ENCODE peak calls at places on chromosomes 3 and 15, in six cellular contexts. Y is stimulated activated effector memory CD8-positive, alpha-beta T cell treated with anti-CD3 and anti-CD28 coated beads, Interleukin-12 subunit alpha, Interleukin-12 subunit beta, amount 100 ng/mL, for 72 hours; A is A172; C is WERI-Rb-1; L is erythroblast; H is COR-L47. G is an unnamed sample.

GRCh38 chr3:154242766-154243165 is 81.5 kb downstream of the DHX36 start:
- DNase-seq in Y (no peak), A (no peak), C (no peak), L (no peak), H (no peak), G (no peak)

GRCh38 chr15:71334874-71335273 is 219.6 kb downstream of the THSD4 start:
- DNase-seq in Y (no peak), A (no peak), C (peak; percentile 35), L (no peak), H (no peak), G (no peak)

GRCh38 chr15:99279783-99280307 is 28.6 kb downstream of the LRRC28 start:
- DNase-seq in Y (no peak), A (no peak), C (no peak), L (no peak), H (no peak), G (no peak)

GRCh38 chr15:76172782-76173181 is 113.0 kb downstream of the TMEM266 start:
- DNase-seq in Y (no peak), A (no peak), C (peak; percentile 58), L (no peak), H (no peak), G (peak; percentile 67)

GRCh38 chr3:134250717-134251220 is at the start of gene RYK:
- DNase-seq in Y (peak; percentile 72), A (peak; percentile 60), C (peak; percentile 82), L (peak; percentile 84), H (peak; percentile 86), G (peak; percentile 97)

GRCh38 chr15:57752840-57753239 is 46.3 kb downstream of the POLR2M start:
- DNase-seq in Y (no peak), A (no peak), C (no peak), L (no peak), H (no peak), G (no peak)

GRCh38 chr3:146421814-146422748 is 47.3 kb downstream of the PLSCR2 start:
- DNase-seq in Y (no peak), A (peak; percentile 36), C (no peak), L (no peak), H (no peak), G (no peak)

GRCh38 chr3:171878441-171879225 is 35.5 kb downstream of the TMEM212 start:
- DNase-seq in Y (no peak), A (no peak), C (peak; percentile 58), L (no peak), H (no peak), G (no peak)

GRCh38 chr3:169822091-169822490 is 9.4 kb upstream of the LRRC34 start:
- DNase-seq in Y (no peak), A (no peak), C (no peak), L (no peak), H (no peak), G (no peak)

GRCh38 chr15:96699871-96700401 is 369.4 kb downstream of the NR2F2 start:
- DNase-seq in Y (no peak), A (no peak), C (no peak), L (no peak), H (peak; percentile 31), G (no peak)

GRCh38 chr15:80072285-80072684 is 12.8 kb downstream of the ZFAND6 start:
- DNase-seq in Y (no peak), A (peak; percentile 87), C (peak; percentile 26), L (peak; percentile 89), H (peak; percentile 80), G (peak; percentile 56)

GRCh38 chr3:182124187-182124586 is 412.5 kb downstream of the SOX2 start:
- DNase-seq in Y (no peak), A (no peak), C (no peak), L (no peak), H (no peak), G (no peak)

GRCh38 chr3:89584398-89584797 is 477.0 kb downstream of the EPHA3 start:
- DNase-seq in Y (no peak), A (no peak), C (no peak), L (no peak), H (no peak), G (no peak)

GRCh38 chr3:123338021-123338619 is 110.8 kb downstream of the ADCY5 start:
- DNase-seq in Y (no peak), A (no peak), C (no peak), L (no peak), H (no peak), G (no peak)

GRCh38 chr3:57855281-57855680 is 99.2 kb downstream of the SLMAP start:
- DNase-seq in Y (no peak), A (peak; percentile 38), C (no peak), L (no peak), H (no peak), G (no peak)

GRCh38 chr3:12288466-12289129 is at the start of gene PPARG:
- DNase-seq in Y (no peak), A (no peak), C (peak; percentile 25), L (no peak), H (no peak), G (peak; percentile 47)

GRCh38 chr15:74790080-74790916 is 8.4 kb downstream of the CSK start:
- DNase-seq in Y (no peak), A (peak; percentile 72), C (no peak), L (peak; percentile 56), H (no peak), G (no peak)

GRCh38 chr3:185716436-185717090 is 108.3 kb downstream of the IGF2BP2 start:
- DNase-seq in Y (no peak), A (no peak), C (no peak), L (no peak), H (no peak), G (no peak)

GRCh38 chr3:18351823-18352744 is 73.1 kb downstream of the SATB1 start:
- DNase-seq in Y (no peak), A (no peak), C (no peak), L (no peak), H (peak; percentile 71), G (no peak)

GRCh38 chr15:66565731-66566130 is at the start of gene LCTL:
- DNase-seq in Y (no peak), A (peak; percentile 57), C (no peak), L (no peak), H (no peak), G (no peak)

GRCh38 chr15:65330934-65331645 is 26.6 kb downstream of the RNU5B-1 start:
- DNase-seq in Y (no peak), A (no peak), C (no peak), L (no peak), H (no peak), G (peak; percentile 13)

GRCh38 chr15:68200016-68200861 is 4.9 kb downstream of the CALML4 start:
- DNase-seq in Y (no peak), A (no peak), C (no peak), L (no peak), H (no peak), G (peak; percentile 36)

GRCh38 chr15:52466134-52466701 is 62.5 kb downstream of the MYO5A start:
- DNase-seq in Y (peak; percentile 37), A (no peak), C (no peak), L (no peak), H (no peak), G (no peak)

GRCh38 chr3:50251220-50251619 is 15.2 kb downstream of the GNAI2 start:
- DNase-seq in Y (peak; percentile 32), A (peak; percentile 96), C (no peak), L (peak; percentile 82), H (no peak), G (no peak)

GRCh38 chr3:48679416-48680380 is 6.0 kb downstream of the NCKIPSD start:
- DNase-seq in Y (no peak), A (no peak), C (no peak), L (no peak), H (no peak), G (no peak)

GRCh38 chr15:55899537-55899936 is 93.9 kb downstream of the NEDD4 start:
- DNase-seq in Y (no peak), A (no peak), C (no peak), L (no peak), H (no peak), G (no peak)

G was measured in D341Med.